ENCODE peak calls at places on chromosomes 16 and 17, in nine cellular contexts. One of them, this sample, is unnamed.

GRCh38 chr17:73697872-73698271 is 53.6 kb upstream of the SDK2 start:
- DNase-seq in mucosa of gallbladder: peak
- DNase-seq in GM13977: no peak
- DNase-seq in HEK293T: peak
- DNase-seq in CD8-positive, alpha-beta T cell: no peak
- DNase-seq in activated CD4-positive, alpha-beta T cell treated with anti-CD3 and anti-CD28 coated beads, Interleukin-2, amount 50 U/mL, for 48 hours: no peak
- DNase-seq in activated T-cell treated with anti-CD3 and anti-CD28 coated beads, Interleukin-2, amount 50 U/mL, for 72 hours: no peak
- DNase-seq in AG04450: no peak
- DNase-seq in CD4-positive, CD25-positive, alpha-beta regulatory T cell: no peak
- DNase-seq in this sample: no peak

GRCh38 chr17:72393553-72393952 is 272.7 kb downstream of the SOX9 start:
- DNase-seq in CD4-positive, CD25-positive, alpha-beta regulatory T cell: no peak
- DNase-seq in HEK293T: no peak
- DNase-seq in mucosa of gallbladder: no peak
- DNase-seq in AG04450: peak
- DNase-seq in CD8-positive, alpha-beta T cell: no peak
- DNase-seq in activated CD4-positive, alpha-beta T cell treated with anti-CD3 and anti-CD28 coated beads, Interleukin-2, amount 50 U/mL, for 48 hours: no peak
- DNase-seq in GM13977: no peak
- DNase-seq in activated T-cell treated with anti-CD3 and anti-CD28 coated beads, Interleukin-2, amount 50 U/mL, for 72 hours: no peak
- DNase-seq in this sample: no peak

GRCh38 chr16:28309811-28310311 is 17.5 kb downstream of the SBK1 start:
- DNase-seq in activated T-cell treated with anti-CD3 and anti-CD28 coated beads, Interleukin-2, amount 50 U/mL, for 72 hours: peak
- DNase-seq in GM13977: no peak
- DNase-seq in HEK293T: no peak
- DNase-seq in activated CD4-positive, alpha-beta T cell treated with anti-CD3 and anti-CD28 coated beads, Interleukin-2, amount 50 U/mL, for 48 hours: peak
- DNase-seq in mucosa of gallbladder: peak
- DNase-seq in AG04450: no peak
- DNase-seq in CD4-positive, CD25-positive, alpha-beta regulatory T cell: peak
- DNase-seq in CD8-positive, alpha-beta T cell: peak
- DNase-seq in this sample: peak

GRCh38 chr17:64498308-64499203 is 1.7 kb upstream of the POLG2 start:
- DNase-seq in HEK293T: no peak
- DNase-seq in mucosa of gallbladder: no peak
- DNase-seq in activated CD4-positive, alpha-beta T cell treated with anti-CD3 and anti-CD28 coated beads, Interleukin-2, amount 50 U/mL, for 48 hours: no peak
- DNase-seq in CD8-positive, alpha-beta T cell: no peak
- DNase-seq in GM13977: no peak
- DNase-seq in activated T-cell treated with anti-CD3 and anti-CD28 coated beads, Interleukin-2, amount 50 U/mL, for 72 hours: no peak
- DNase-seq in CD4-positive, CD25-positive, alpha-beta regulatory T cell: peak
- DNase-seq in AG04450: no peak
- DNase-seq in this sample: peak

GRCh38 chr17:74404802-74405201 is 27.1 kb upstream of the GPRC5C start:
- DNase-seq in mucosa of gallbladder: no peak
- DNase-seq in CD4-positive, CD25-positive, alpha-beta regulatory T cell: no peak
- DNase-seq in AG04450: no peak
- DNase-seq in CD8-positive, alpha-beta T cell: no peak
- DNase-seq in HEK293T: no peak
- DNase-seq in GM13977: no peak
- DNase-seq in activated T-cell treated with anti-CD3 and anti-CD28 coated beads, Interleukin-2, amount 50 U/mL, for 72 hours: no peak
- DNase-seq in activated CD4-positive, alpha-beta T cell treated with anti-CD3 and anti-CD28 coated beads, Interleukin-2, amount 50 U/mL, for 48 hours: no peak
- DNase-seq in this sample: no peak

GRCh38 chr16:23729503-23730424 is 16.7 kb upstream of the ERN2 start:
- DNase-seq in activated T-cell treated with anti-CD3 and anti-CD28 coated beads, Interleukin-2, amount 50 U/mL, for 72 hours: no peak
- DNase-seq in CD4-positive, CD25-positive, alpha-beta regulatory T cell: no peak
- DNase-seq in HEK293T: peak
- DNase-seq in mucosa of gallbladder: peak
- DNase-seq in CD8-positive, alpha-beta T cell: no peak
- DNase-seq in AG04450: peak
- DNase-seq in activated CD4-positive, alpha-beta T cell treated with anti-CD3 and anti-CD28 coated beads, Interleukin-2, amount 50 U/mL, for 48 hours: no peak
- DNase-seq in GM13977: no peak
- DNase-seq in this sample: no peak

GRCh38 chr17:15279011-15279477 is 13.9 kb upstream of the PMP22 start:
- DNase-seq in GM13977: no peak
- DNase-seq in AG04450: peak
- DNase-seq in activated CD4-positive, alpha-beta T cell treated with anti-CD3 and anti-CD28 coated beads, Interleukin-2, amount 50 U/mL, for 48 hours: no peak
- DNase-seq in mucosa of gallbladder: no peak
- DNase-seq in CD8-positive, alpha-beta T cell: no peak
- DNase-seq in HEK293T: no peak
- DNase-seq in activated T-cell treated with anti-CD3 and anti-CD28 coated beads, Interleukin-2, amount 50 U/mL, for 72 hours: no peak
- DNase-seq in CD4-positive, CD25-positive, alpha-beta regulatory T cell: no peak
- DNase-seq in this sample: no peak

GRCh38 chr16:69150146-69150865 is 17.9 kb downstream of the UTP4 start:
- DNase-seq in HEK293T: peak
- DNase-seq in CD8-positive, alpha-beta T cell: peak
- DNase-seq in mucosa of gallbladder: peak
- DNase-seq in GM13977: peak
- DNase-seq in activated T-cell treated with anti-CD3 and anti-CD28 coated beads, Interleukin-2, amount 50 U/mL, for 72 hours: peak
- DNase-seq in CD4-positive, CD25-positive, alpha-beta regulatory T cell: peak
- DNase-seq in activated CD4-positive, alpha-beta T cell treated with anti-CD3 and anti-CD28 coated beads, Interleukin-2, amount 50 U/mL, for 48 hours: peak
- DNase-seq in AG04450: peak
- DNase-seq in this sample: peak

GRCh38 chr16:12721841-12722467 is 81.7 kb downstream of the CPPED1 start:
- DNase-seq in AG04450: no peak
- DNase-seq in GM13977: no peak
- DNase-seq in CD8-positive, alpha-beta T cell: no peak
- DNase-seq in mucosa of gallbladder: no peak
- DNase-seq in activated CD4-positive, alpha-beta T cell treated with anti-CD3 and anti-CD28 coated beads, Interleukin-2, amount 50 U/mL, for 48 hours: no peak
- DNase-seq in HEK293T: no peak
- DNase-seq in CD4-positive, CD25-positive, alpha-beta regulatory T cell: no peak
- DNase-seq in activated T-cell treated with anti-CD3 and anti-CD28 coated beads, Interleukin-2, amount 50 U/mL, for 72 hours: no peak
- DNase-seq in this sample: no peak

GRCh38 chr16:30526137-30526822 is at the start of gene ZNF768:
- DNase-seq in CD8-positive, alpha-beta T cell: peak
- DNase-seq in activated T-cell treated with anti-CD3 and anti-CD28 coated beads, Interleukin-2, amount 50 U/mL, for 72 hours: peak
- DNase-seq in activated CD4-positive, alpha-beta T cell treated with anti-CD3 and anti-CD28 coated beads, Interleukin-2, amount 50 U/mL, for 48 hours: peak
- DNase-seq in GM13977: peak
- DNase-seq in AG04450: no peak
- DNase-seq in CD4-positive, CD25-positive, alpha-beta regulatory T cell: no peak
- DNase-seq in HEK293T: peak
- DNase-seq in mucosa of gallbladder: no peak
- DNase-seq in this sample: peak

This sample was measured in central memory CD4-positive, alpha-beta T cell.